ENCODE peak calls at places on chromosomes 16 and 17, in five cellular contexts. G, I, H, Z and E are unnamed samples.

GRCh38 chr17:5667871-5668270 is 83.6 kb upstream of the NLRP1 start:
- DNase-seq in G (no peak), I (no peak), H (no peak), Z (no peak), E (no peak)

GRCh38 chr17:35046740-35047283 is 16.7 kb downstream of the RFFL start:
- DNase-seq in G (no peak), I (no peak), H (no peak), Z (no peak), E (no peak)

GRCh38 chr16:11052080-11052808 is 107.9 kb downstream of the CLEC16A start:
- DNase-seq in G (no peak), I (no peak), H (no peak), Z (no peak), E (no peak)

GRCh38 chr16:88922114-88922825 is 54.7 kb downstream of the CBFA2T3 start:
- DNase-seq in G (no peak), I (peak; percentile 62), H (peak; percentile 29), Z (no peak), E (no peak)

GRCh38 chr16:64047878-64048277 is 1074.0 kb downstream of the CDH11 start:
- DNase-seq in G (no peak), I (no peak), H (no peak), Z (no peak), E (no peak)

GRCh38 chr16:14539156-14539555 is 90.9 kb downstream of the PARN start:
- DNase-seq in G (no peak), I (no peak), H (no peak), Z (no peak), E (no peak)

GRCh38 chr17:57440522-57441269 is 184.4 kb downstream of the MSI2 start:
- DNase-seq in G (peak; percentile 68), I (peak; percentile 52), H (no peak), Z (no peak), E (peak; percentile 36)

GRCh38 chr17:79174905-79175856 is 100.6 kb downstream of the ENGASE start:
- DNase-seq in G (no peak), I (no peak), H (no peak), Z (no peak), E (no peak)

GRCh38 chr16:27759301-27759871 is 209.4 kb downstream of the KATNIP start:
- DNase-seq in G (no peak), I (no peak), H (peak; percentile 27), Z (peak; percentile 16), E (no peak)

GRCh38 chr16:72455743-72456659 is 284.0 kb upstream of the PMFBP1 start:
- DNase-seq in G (no peak), I (no peak), H (no peak), Z (no peak), E (no peak)

GRCh38 chr16:20867585-20867984 is 32.6 kb downstream of the DCUN1D3 start:
- DNase-seq in G (no peak), I (no peak), H (no peak), Z (no peak), E (no peak)

GRCh38 chr17:7468814-7469438 is 10.5 kb downstream of the ZBTB4 start:
- DNase-seq in G (no peak), I (peak; percentile 32), H (no peak), Z (no peak), E (no peak)

GRCh38 chr17:75587718-75588545 is at the start of gene MYO15B:
- DNase-seq in G (peak; percentile 81), I (peak; percentile 75), H (no peak), Z (no peak), E (no peak)

GRCh38 chr17:74842599-74843351 is 16.9 kb downstream of the GRIN2C start:
- DNase-seq in G (peak; percentile 73), I (peak; percentile 66), H (peak; percentile 9), Z (no peak), E (no peak)

GRCh38 chr17:35731932-35732805 is 730 bp downstream of the RASL10B start:
- DNase-seq in G (no peak), I (no peak), H (no peak), Z (no peak), E (no peak)

GRCh38 chr16:69276143-69277115 is 34.7 kb upstream of the VPS4A start:
- DNase-seq in G (no peak), I (peak; percentile 71), H (peak; percentile 83), Z (peak; percentile 93), E (no peak)

GRCh38 chr16:89099905-89100304 is 6.3 kb downstream of the ACSF3 start:
- DNase-seq in G (no peak), I (no peak), H (no peak), Z (no peak), E (no peak)

GRCh38 chr16:82653550-82654511 is 27.1 kb downstream of the CDH13 start:
- DNase-seq in G (no peak), I (peak; percentile 18), H (peak; percentile 97), Z (peak; percentile 80), E (peak; percentile 91)

GRCh38 chr16:89293276-89294143 is 76.0 kb downstream of the ZNF778 start:
- DNase-seq in G (no peak), I (no peak), H (no peak), Z (no peak), E (no peak)

GRCh38 chr17:38867179-38867994 is 2.5 kb upstream of the LASP1 start:
- DNase-seq in G (peak; percentile 74), I (peak; percentile 75), H (no peak), Z (no peak), E (no peak)

GRCh38 chr17:28033972-28034714 is 8.3 kb upstream of the NLK start:
- DNase-seq in G (no peak), I (no peak), H (peak; percentile 84), Z (peak; percentile 47), E (no peak)

GRCh38 chr16:77376358-77376757 is 58.5 kb downstream of the ADAMTS18 start:
- DNase-seq in G (no peak), I (no peak), H (no peak), Z (no peak), E (no peak)

GRCh38 chr17:73342549-73343167 is 30.9 kb upstream of the CDC42EP4 start:
- DNase-seq in G (no peak), I (no peak), H (no peak), Z (no peak), E (no peak)

GRCh38 chr16:67987460-67988160 is 7.3 kb upstream of the DPEP3 start:
- DNase-seq in G (no peak), I (no peak), H (no peak), Z (no peak), E (no peak)

GRCh38 chr16:47578573-47578972 is 117.4 kb downstream of the PHKB start:
- DNase-seq in G (no peak), I (no peak), H (no peak), Z (no peak), E (peak; percentile 12)

GRCh38 chr16:72261127-72261526 is 89.2 kb upstream of the PMFBP1 start:
- DNase-seq in G (no peak), I (no peak), H (no peak), Z (no peak), E (no peak)

GRCh38 chr17:78252111-78252634 is 20.7 kb downstream of the TMEM235 start:
- DNase-seq in G (no peak), I (no peak), H (no peak), Z (no peak), E (no peak)

GRCh38 chr17:32445976-32446375 is 1.7 kb downstream of the PSMD11 start:
- DNase-seq in G (no peak), I (no peak), H (no peak), Z (no peak), E (no peak)

GRCh38 chr17:83054518-83055125 is 24.8 kb upstream of the METRNL start:
- DNase-seq in G (peak; percentile 1), I (no peak), H (no peak), Z (no peak), E (no peak)

GRCh38 chr16:1538804-1539520 is 5.5 kb downstream of the TMEM204 start:
- DNase-seq in G (no peak), I (no peak), H (no peak), Z (no peak), E (no peak)
- TF ChIP-seq CTCF in G (no peak), I (no peak), H (peak; percentile 23), Z (no peak), E (no peak)

GRCh38 chr16:56264609-56264972 is 73.3 kb downstream of the GNAO1 start:
- DNase-seq in G (no peak), I (no peak), H (no peak), Z (no peak), E (no peak)

GRCh38 chr16:56260378-56260987 is 69.2 kb downstream of the GNAO1 start:
- DNase-seq in G (no peak), I (no peak), H (no peak), Z (no peak), E (no peak)

GRCh38 chr16:56263711-56264608 is 72.7 kb downstream of the GNAO1 start:
- DNase-seq in G (no peak), I (no peak), H (no peak), Z (no peak), E (no peak)

GRCh38 chr16:56262879-56263245 is 71.6 kb downstream of the GNAO1 start:
- DNase-seq in G (no peak), I (no peak), H (no peak), Z (no peak), E (no peak)

DNA sequence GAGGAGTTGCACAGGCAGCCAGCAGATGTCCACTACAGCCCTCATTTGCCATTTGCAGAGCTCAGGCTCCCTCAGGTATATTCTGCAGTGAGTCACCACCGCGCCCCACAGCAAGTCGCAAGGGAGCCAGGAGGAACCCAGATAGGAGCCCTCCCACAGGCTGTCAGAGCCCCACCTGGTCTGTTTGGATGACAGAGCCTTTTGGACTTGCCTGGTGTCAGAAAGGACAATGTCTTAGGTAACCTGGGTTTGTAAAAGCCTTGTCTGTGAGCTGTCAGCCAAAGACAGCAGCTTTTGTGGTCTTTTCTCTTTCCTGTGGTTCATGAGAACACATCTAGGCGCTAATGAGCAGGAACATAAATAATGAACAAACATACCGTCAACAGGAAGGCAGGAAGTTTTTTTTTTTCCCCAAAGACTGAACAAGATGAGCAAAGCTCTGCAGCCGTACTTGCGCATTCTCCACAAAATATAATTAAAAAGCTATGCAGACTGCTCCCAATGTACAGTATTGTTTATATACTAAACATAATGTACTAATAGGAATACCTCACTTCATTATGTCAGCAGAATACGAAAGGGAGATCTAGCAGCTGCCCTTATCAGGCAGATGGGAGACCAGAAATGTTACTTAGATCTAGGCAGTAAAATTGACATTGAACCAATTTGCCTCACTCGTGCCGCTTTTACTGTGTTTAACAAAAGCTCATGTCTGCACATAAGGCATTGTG is 71.0 kb downstream of the GNAO1 start:
- DNase-seq in G (no peak), I (no peak), H (no peak), Z (no peak), E (no peak)
- TF ChIP-seq CTCF in G (no peak), I (no peak), H (no peak), Z (no peak), E (no peak)

DNA sequence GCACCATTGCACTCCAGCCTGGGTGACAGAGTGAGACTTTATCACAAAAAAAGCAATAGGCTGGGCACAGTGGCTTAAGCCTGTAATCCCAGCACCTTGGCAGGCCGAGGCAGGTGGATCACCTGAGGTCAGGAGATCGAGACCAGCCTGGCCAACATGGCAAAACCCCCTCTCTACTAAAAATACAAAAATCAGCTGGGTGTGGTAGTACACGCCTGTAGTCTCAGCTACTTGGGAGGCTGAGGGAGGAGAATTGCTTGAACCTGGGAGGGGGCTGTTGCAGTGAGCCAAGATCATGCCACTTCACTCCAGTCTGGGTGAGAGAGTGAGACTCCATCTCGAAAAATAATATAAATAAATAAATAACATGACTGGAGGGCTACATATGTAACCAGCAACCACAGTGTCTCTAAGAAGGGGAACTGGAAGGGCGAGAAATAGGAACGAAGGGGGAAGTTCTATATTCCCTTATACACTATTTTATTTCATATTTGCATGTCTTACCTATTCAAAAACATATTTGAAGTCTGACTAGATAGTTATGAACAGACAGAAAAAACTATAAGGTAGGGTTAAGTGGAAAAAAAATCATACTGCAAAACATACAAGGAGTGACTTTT is 25.9 kb downstream of the MYH11 start:
- DNase-seq in G (no peak), I (no peak), H (no peak), Z (no peak), E (no peak)
- TF ChIP-seq CTCF in G (no peak), I (no peak), H (no peak), Z (no peak), E (no peak)

GRCh38 chr16:81445143-81445922 is 725 bp downstream of the CMIP start:
- DNase-seq in G (peak; percentile 45), I (peak; percentile 36), H (no peak), Z (no peak), E (no peak)
- TF ChIP-seq CTCF in G (no peak), I (no peak), H (no peak), Z (peak; percentile 53), E (no peak)